ENCODE peak calls at places on chromosomes 7 and 10, in seven cellular contexts. Q is astrocyte, I is adrenal gland, J is gastrocnemius medialis, S is IMR-90, D is heart left ventricle, H is endodermal cell. P is an unnamed sample. For H3K4me1 and H3K27me3, the result is how much of the 10 kb centered on the place peaks cover.

GRCh38 chr7:596071-596818 is 76.6 kb upstream of the PDGFA start:
- DNase-seq in H (no peak), J (no peak), Q (no peak), D (no peak), I (no peak), S (no peak), P (no peak)

GRCh38 chr10:86955501-86956194 is 1.8 kb downstream of the MMRN2 start:
- DNase-seq in S (no peak), J (no peak), H (peak), I (no peak), Q (no peak), D (peak), P (no peak)

GRCh38 chr7:92404170-92404614 is 43.1 kb upstream of the GATAD1 start:
- DNase-seq in Q (no peak), D (no peak), S (no peak), I (no peak), H (peak), J (no peak), P (no peak)

GRCh38 chr10:110918269-110918632 is 729 bp downstream of the BBIP1 start:
- DNase-seq in Q (peak), S (peak), D (peak), J (peak), I (no peak), H (peak), P (no peak)

GRCh38 chr7:152025937-152026890 is 740 bp downstream of the GALNT11 start:
- DNase-seq in I (no peak), H (peak), J (no peak), D (no peak), Q (no peak), S (no peak), P (no peak)

GRCh38 chr10:88149906-88150305 is 286.5 kb downstream of the PTEN start:
- DNase-seq in H (no peak), S (peak), D (no peak), J (no peak), I (no peak), Q (peak), P (no peak)

GRCh38 chr10:30433286-30433778 is 652 bp upstream of the MAP3K8 start:
- DNase-seq in J (peak), D (peak), Q (peak), S (peak), I (peak), H (peak), P (peak)

GRCh38 chr10:60175418-60175817 is 214.3 kb downstream of the ANK3 start:
- DNase-seq in Q (peak), I (no peak), D (no peak), J (no peak), H (peak), S (peak), P (no peak)

GRCh38 chr10:61993676-61994401 is 92.3 kb downstream of the ARID5B start:
- DNase-seq in J (no peak), S (no peak), I (no peak), Q (peak), H (no peak), D (no peak), P (no peak)

GRCh38 chr10:29858352-29859267 is 200.8 kb downstream of the JCAD start:
- DNase-seq in Q (peak), D (peak), H (peak), S (peak), I (peak), J (peak), P (no peak)

GRCh38 chr7:42691030-42691639 is 220.7 kb downstream of the C7orf25 start:
- DNase-seq in H (peak), Q (peak), S (peak), D (no peak), I (peak), J (no peak), P (no peak)

GRCh38 chr7:32616625-32617024 is 121.3 kb downstream of the AVL9 start:
- DNase-seq in H (no peak), J (peak), Q (peak), S (peak), I (peak), D (peak), P (no peak)

GRCh38 chr7:73860859-73861258 is at the start of gene TMEM270:
- DNase-seq in I (no peak), H (no peak), Q (no peak), D (no peak), S (no peak), J (no peak), P (no peak)

GRCh38 chr10:96153065-96153464 is 23.0 kb downstream of the ZNF518A start:
- DNase-seq in I (no peak), H (no peak), D (no peak), S (peak), J (no peak), Q (peak), P (no peak)

GRCh38 chr7:93307131-93307660 is 75.0 kb downstream of the VPS50 start:
- DNase-seq in I (no peak), Q (peak), S (peak), J (no peak), D (no peak), H (no peak), P (no peak)

GRCh38 chr7:37730489-37730888 is 46.9 kb downstream of the GPR141 start:
- DNase-seq in D (no peak), S (no peak), I (no peak), H (no peak), Q (no peak), J (no peak), P (no peak)

GRCh38 chr7:7438851-7439250 is 96.8 kb downstream of the COL28A1 start:
- DNase-seq in H (no peak), I (no peak), J (no peak), S (peak), Q (peak), D (no peak), P (no peak)

GRCh38 chr7:48938539-48938938 is 14.2 kb downstream of the CDC14C start:
- DNase-seq in Q (peak), D (peak), J (peak), H (no peak), S (no peak), I (peak), P (no peak)

GRCh38 chr7:139775829-139776266 is 1.9 kb downstream of the HIPK2 start:
- DNase-seq in S (peak), Q (peak), J (peak), D (peak), H (peak), I (peak), P (no peak)

GRCh38 chr7:125878235-125878928 is 948.8 kb upstream of the POT1 start:
- DNase-seq in H (no peak), I (no peak), Q (no peak), J (no peak), S (no peak), D (no peak), P (no peak)

GRCh38 chr10:75987610-75988009 is 556.2 kb downstream of the LRMDA start:
- DNase-seq in J (no peak), D (no peak), S (no peak), I (peak), Q (peak), H (no peak), P (no peak)

GRCh38 chr10:25231751-25232150 is 57.0 kb downstream of the GPR158 start:
- DNase-seq in Q (no peak), J (no peak), I (no peak), H (no peak), D (no peak), S (no peak), P (no peak)

GRCh38 chr7:18547509-18548187 is 52.1 kb downstream of the HDAC9 start:
- DNase-seq in H (no peak), Q (no peak), I (no peak), S (no peak), J (no peak), D (no peak), P (no peak)

GRCh38 chr7:133365892-133366291 is 113.0 kb downstream of the EXOC4 start:
- DNase-seq in S (peak), D (no peak), I (no peak), J (no peak), H (no peak), Q (peak), P (no peak)

GRCh38 chr10:133438711-133439273 is 14.4 kb upstream of the SPRN start:
- DNase-seq in Q (no peak), J (peak), H (peak), S (no peak), D (no peak), I (peak), P (no peak)

GRCh38 chr10:66176772-66177171 is 749.1 kb upstream of the LRRTM3 start:
- DNase-seq in H (no peak), J (no peak), D (no peak), S (peak), I (no peak), Q (no peak), P (no peak)

GRCh38 chr7:2715341-2716231 is 27.6 kb downstream of the AMZ1 start:
- DNase-seq in D (no peak), H (no peak), S (peak), J (no peak), Q (no peak), I (no peak), P (no peak)

GRCh38 chr7:44217852-44218402 is 17.1 kb downstream of the YKT6 start:
- DNase-seq in I (no peak), S (no peak), J (peak), D (no peak), Q (no peak), H (no peak), P (no peak)

GRCh38 chr10:124319926-124320391 is 98.8 kb downstream of the OAT start:
- DNase-seq in I (peak), H (peak), D (no peak), J (no peak), S (no peak), Q (no peak), P (no peak)
- TF ChIP-seq CTCF in I (no peak), H (no peak), D (no peak), J (no peak), S (no peak), Q (no peak), P (no peak)

GRCh38 chr7:28811990-28812389 is 146.1 kb downstream of the TRIL start:
- DNase-seq in S (no peak), H (no peak), Q (no peak), D (no peak), I (no peak), J (no peak), P (no peak)
- H3K4me1 ChIP-seq in S (under half), H (under half), Q (under half), D (under half), I (under half), J (under half), P (under half)

GRCh38 chr7:135537905-135538304 is 19.8 kb upstream of the NUP205 start:
- DNase-seq in D (no peak), Q (no peak), S (no peak), J (no peak), H (no peak), I (no peak), P (no peak)
- H3K27me3 ChIP-seq in D (under half), Q (under half), S (under half), J (under half), H (under half), I (under half), P (under half)

GRCh38 chr10:23037561-23037960 is 57.8 kb upstream of the MSRB2 start:
- DNase-seq in Q (no peak), J (no peak), D (no peak), S (no peak), I (no peak), H (no peak), P (no peak)

GRCh38 chr10:23038172-23038571 is 57.2 kb upstream of the MSRB2 start:
- DNase-seq in D (no peak), S (no peak), J (no peak), H (no peak), Q (no peak), I (no peak), P (no peak)

GRCh38 chr10:23034790-23035189 is 60.6 kb upstream of the MSRB2 start:
- DNase-seq in J (no peak), S (no peak), D (no peak), Q (no peak), I (no peak), H (no peak), P (no peak)

GRCh38 chr10:23031318-23031717 is 64.1 kb upstream of the MSRB2 start:
- DNase-seq in S (no peak), J (no peak), I (no peak), D (no peak), H (no peak), Q (no peak), P (no peak)

DNA sequence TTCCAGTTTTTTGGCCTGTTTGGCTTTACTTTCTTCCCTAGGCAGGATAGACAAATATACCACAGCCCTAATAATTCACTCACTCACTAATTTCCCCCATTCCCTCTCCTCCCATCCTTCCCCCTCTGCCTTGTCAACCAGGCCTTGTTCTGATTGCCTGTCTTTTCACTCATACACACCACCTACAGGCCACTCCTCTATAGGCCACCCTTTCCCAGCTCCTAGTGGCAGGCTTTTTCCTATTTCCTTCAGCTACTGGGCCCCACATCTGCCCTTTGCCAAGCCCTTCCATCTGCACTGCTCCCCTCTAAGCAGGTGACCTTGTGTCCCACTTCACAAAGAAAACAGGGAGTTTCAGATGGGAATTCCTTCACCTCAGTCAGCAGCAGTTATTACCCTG is 59.8 kb upstream of the MSRB2 start:
- DNase-seq in H (peak), I (no peak), S (no peak), D (no peak), J (no peak), Q (no peak), P (no peak)
- TF ChIP-seq CTCF in H (peak), I (no peak), S (no peak), D (no peak), J (no peak), Q (no peak), P (no peak)